ENCODE peak calls at places on chromosomes 4 and X, in seven cellular contexts. X is lower lobe of right lung, F is spleen, C is HCT116, Y is adipocyte, Q is uterus, O is fibroblast of mammary gland. Z is an unnamed sample.

GRCh38 chrX:119236599-119237525 is 777 bp downstream of the PGRMC1 start:
- DNase-seq in X (peak), F (peak), C (no peak), Y (peak), Q (peak), O (peak), Z (peak)

GRCh38 chr4:125505637-125506036 is 190.9 kb downstream of the FAT4 start:
- DNase-seq in X (no peak), F (no peak), C (no peak), Y (no peak), Q (no peak), O (no peak), Z (no peak)

GRCh38 chr4:17013382-17014006 is 115.0 kb upstream of the LDB2 start:
- DNase-seq in X (no peak), F (no peak), C (no peak), Y (peak), Q (no peak), O (no peak), Z (no peak)

GRCh38 chr4:153684182-153685073 is at the start of gene TLR2:
- DNase-seq in X (peak), F (peak), C (no peak), Y (peak), Q (peak), O (peak), Z (peak)

GRCh38 chrX:139287155-139287924 is 243.2 kb upstream of the F9 start:
- DNase-seq in X (no peak), F (no peak), C (no peak), Y (no peak), Q (no peak), O (no peak), Z (no peak)

GRCh38 chr4:161704653-161705052 is 459.1 kb downstream of the FSTL5 start:
- DNase-seq in X (no peak), F (no peak), C (no peak), Y (no peak), Q (no peak), O (no peak), Z (no peak)

GRCh38 chr4:40840255-40840984 is 90.7 kb downstream of the NSUN7 start:
- DNase-seq in X (no peak), F (no peak), C (no peak), Y (no peak), Q (no peak), O (no peak), Z (no peak)

GRCh38 chr4:42104521-42104920 is 47.9 kb downstream of the BEND4 start:
- DNase-seq in X (no peak), F (no peak), C (no peak), Y (peak), Q (no peak), O (peak), Z (no peak)

GRCh38 chr4:138062929-138063328 is 179.2 kb downstream of the SLC7A11 start:
- DNase-seq in X (no peak), F (no peak), C (no peak), Y (peak), Q (no peak), O (peak), Z (peak)

GRCh38 chr4:188971125-188971524 is 831.9 kb downstream of the TRIML1 start:
- DNase-seq in X (no peak), F (no peak), C (peak), Y (peak), Q (no peak), O (peak), Z (peak)

GRCh38 chrX:136588060-136588459 is 56.0 kb downstream of the VGLL1 start:
- DNase-seq in X (no peak), F (no peak), C (no peak), Y (no peak), Q (no peak), O (no peak), Z (no peak)

GRCh38 chr4:138898282-138898681 is 117.3 kb upstream of the NOCT start:
- DNase-seq in X (no peak), F (no peak), C (no peak), Y (peak), Q (no peak), O (peak), Z (no peak)

GRCh38 chrX:87706134-87706533 is 188.5 kb downstream of the KLHL4 start:
- DNase-seq in X (no peak), F (no peak), C (no peak), Y (no peak), Q (no peak), O (no peak), Z (no peak)

GRCh38 chr4:83906561-83906960 is 370.7 kb downstream of the GPAT3 start:
- DNase-seq in X (no peak), F (no peak), C (no peak), Y (peak), Q (no peak), O (peak), Z (no peak)

GRCh38 chr4:152390216-152390615 is 145.7 kb downstream of the FBXW7 start:
- DNase-seq in X (no peak), F (no peak), C (no peak), Y (no peak), Q (no peak), O (no peak), Z (no peak)

GRCh38 chrX:46649421-46650260 is 76.1 kb downstream of the CHST7 start:
- DNase-seq in X (peak), F (no peak), C (no peak), Y (peak), Q (peak), O (no peak), Z (peak)

GRCh38 chrX:3713937-3714434 is 537 bp upstream of the PRKX start:
- DNase-seq in X (no peak), F (no peak), C (no peak), Y (no peak), Q (no peak), O (no peak), Z (peak)

GRCh38 chrX:10360121-10360520 is 203.3 kb downstream of the CLCN4 start:
- DNase-seq in X (no peak), F (no peak), C (no peak), Y (peak), Q (no peak), O (peak), Z (no peak)

GRCh38 chrX:119468186-119468929 is at the start of gene SLC25A5:
- DNase-seq in X (peak), F (peak), C (no peak), Y (peak), Q (peak), O (peak), Z (peak)

GRCh38 chrX:41449615-41450014 is 2.5 kb downstream of the NYX start:
- DNase-seq in X (no peak), F (no peak), C (no peak), Y (peak), Q (no peak), O (peak), Z (no peak)

GRCh38 chr4:68962868-68963267 is 11.3 kb upstream of the UGT2A3 start:
- DNase-seq in X (no peak), F (no peak), C (no peak), Y (no peak), Q (no peak), O (no peak), Z (no peak)

GRCh38 chr4:146368209-146368608 is 153.5 kb downstream of the SLC10A7 start:
- DNase-seq in X (no peak), F (no peak), C (no peak), Y (peak), Q (no peak), O (peak), Z (no peak)

GRCh38 chr4:137310593-137311490 is 221.5 kb downstream of the PCDH18 start:
- DNase-seq in X (no peak), F (no peak), C (no peak), Y (peak), Q (no peak), O (peak), Z (no peak)

GRCh38 chr4:41413670-41414069 is 124.3 kb upstream of the LIMCH1 start:
- DNase-seq in X (no peak), F (no peak), C (no peak), Y (no peak), Q (no peak), O (no peak), Z (no peak)

GRCh38 chr4:156896536-156896935 is 75.1 kb downstream of the PDGFC start:
- DNase-seq in X (no peak), F (no peak), C (no peak), Y (no peak), Q (no peak), O (no peak), Z (no peak)

GRCh38 chr4:183344523-183345255 is 22.5 kb upstream of the CLDN24 start:
- DNase-seq in X (no peak), F (peak), C (no peak), Y (no peak), Q (no peak), O (no peak), Z (no peak)

GRCh38 chr4:138010639-138011038 is 231.5 kb downstream of the SLC7A11 start:
- DNase-seq in X (no peak), F (no peak), C (no peak), Y (no peak), Q (no peak), O (no peak), Z (no peak)

GRCh38 chr4:110631582-110632505 is 9.0 kb upstream of the PITX2 start:
- DNase-seq in X (peak), F (peak), C (peak), Y (peak), Q (peak), O (peak), Z (peak)

GRCh38 chr4:26116057-26116456 is 202.0 kb downstream of the SMIM20 start:
- DNase-seq in X (no peak), F (no peak), C (no peak), Y (no peak), Q (no peak), O (peak), Z (no peak)

DNA sequence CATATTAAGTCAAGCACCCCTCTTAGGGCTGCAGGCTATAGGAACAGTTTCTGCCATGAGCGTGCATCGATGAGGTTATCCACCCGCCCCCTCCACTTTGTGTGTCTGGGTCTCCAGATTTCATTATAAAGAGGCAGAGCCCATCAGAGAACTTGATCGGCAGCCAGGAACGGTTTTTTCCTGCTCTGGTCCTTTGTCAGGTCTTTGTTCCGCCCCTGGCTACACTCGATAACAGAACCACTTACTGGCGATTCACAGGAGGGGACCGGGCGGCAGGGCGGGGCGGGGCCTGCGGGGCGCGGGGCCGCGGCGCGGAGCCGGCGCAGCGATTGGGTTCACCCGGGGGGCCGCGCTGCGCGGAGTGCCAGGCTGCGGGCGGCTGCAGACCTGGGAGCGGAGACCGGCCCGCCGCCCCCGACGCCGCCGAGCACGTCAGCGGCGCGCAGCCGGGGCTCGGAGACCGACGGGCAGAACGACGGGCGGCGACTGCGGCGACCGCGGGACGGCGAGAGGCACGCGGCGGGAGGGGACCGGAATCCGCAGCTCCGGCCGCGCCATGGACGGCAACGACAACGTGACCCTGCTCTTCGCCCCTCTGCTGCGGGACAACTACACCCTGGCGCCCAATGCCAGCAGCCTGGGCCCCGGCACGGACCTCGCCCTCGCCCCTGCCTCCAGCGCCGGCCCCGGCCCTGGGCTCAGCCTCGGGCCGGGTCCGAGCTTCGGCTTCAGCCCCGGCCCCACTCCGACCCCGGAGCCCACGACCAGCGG is at the start of gene SLC10A4:
- DNase-seq in X (peak), F (peak), C (no peak), Y (peak), Q (no peak), O (no peak), Z (peak)
- H3K4me3 ChIP-seq in X (peak), F (peak), C (peak), Y (peak), Q (no peak), O (no peak), Z (peak)

GRCh38 chr4:53579826-53580225 is 11.5 kb downstream of the LNX1 start:
- DNase-seq in X (no peak), F (no peak), C (no peak), Y (no peak), Q (no peak), O (no peak), Z (no peak)

GRCh38 chr4:53575552-53575951 is 15.7 kb downstream of the LNX1 start:
- DNase-seq in X (no peak), F (no peak), C (no peak), Y (no peak), Q (no peak), O (no peak), Z (no peak)

GRCh38 chr4:53576218-53576617 is 15.1 kb downstream of the LNX1 start:
- DNase-seq in X (no peak), F (no peak), C (no peak), Y (no peak), Q (no peak), O (no peak), Z (no peak)

GRCh38 chr4:53574528-53574927 is 16.8 kb downstream of the LNX1 start:
- DNase-seq in X (no peak), F (no peak), C (no peak), Y (no peak), Q (no peak), O (no peak), Z (no peak)

DNA sequence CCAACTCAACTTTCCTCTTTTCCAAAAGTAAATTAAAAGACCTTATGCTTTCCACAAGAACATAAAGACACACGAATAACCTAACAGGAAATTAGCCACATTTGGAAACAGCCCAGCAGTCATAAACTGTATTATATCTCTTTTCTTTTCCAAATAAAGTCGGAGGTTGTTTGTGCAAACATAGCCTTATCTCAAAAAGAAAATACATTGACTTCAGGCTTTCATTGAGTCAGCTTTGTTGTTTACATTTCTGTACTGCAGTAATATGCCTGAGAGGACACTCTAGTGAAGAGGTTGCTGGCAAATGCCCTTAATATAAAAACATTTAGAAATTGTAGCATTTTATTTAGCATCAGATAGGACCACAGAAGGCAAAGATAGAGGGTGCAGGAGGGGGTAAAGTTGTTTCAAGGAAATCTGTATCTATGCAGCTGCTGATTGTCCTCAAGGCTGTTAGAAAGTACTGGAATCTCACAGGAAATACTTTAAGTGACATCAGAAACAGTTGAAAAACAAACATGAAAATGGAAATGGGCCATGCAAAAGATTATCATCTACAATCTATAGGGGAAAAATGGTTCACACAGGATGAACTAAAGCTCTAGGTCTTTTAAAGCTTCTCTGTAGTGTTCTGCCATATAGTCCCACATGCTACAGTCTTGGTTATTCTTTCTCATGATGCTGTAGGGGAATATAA is 14.5 kb downstream of the LNX1 start:
- DNase-seq in X (no peak), F (no peak), C (no peak), Y (peak), Q (no peak), O (peak), Z (no peak)
- H3K4me3 ChIP-seq in X (no peak), F (no peak), C (no peak), Y (no peak), Q (no peak), O (no peak), Z (no peak)

GRCh38 chrX:154457491-154458115 is 478 bp upstream of the PLXNA3 start:
- DNase-seq in X (peak), F (peak), C (no peak), Y (peak), Q (no peak), O (no peak), Z (peak)
- H3K4me3 ChIP-seq in X (peak), F (peak), C (peak), Y (peak), Q (peak), O (peak), Z (peak)

GRCh38 chrX:72130762-72131231 is 918 bp downstream of the RTL5 start:
- DNase-seq in X (no peak), F (no peak), C (no peak), Y (no peak), Q (peak), O (no peak), Z (peak)

GRCh38 chrX:72130156-72130761 is 1.5 kb downstream of the RTL5 start:
- DNase-seq in X (no peak), F (no peak), C (no peak), Y (no peak), Q (no peak), O (no peak), Z (no peak)

GRCh38 chrX:72131317-72132294 is at the start of gene RTL5:
- DNase-seq in X (peak), F (peak), C (peak), Y (peak), Q (peak), O (peak), Z (peak)

GRCh38 chrX:72133851-72134546 is 2.3 kb upstream of the RTL5 start:
- DNase-seq in X (no peak), F (no peak), C (no peak), Y (no peak), Q (no peak), O (no peak), Z (no peak)

DNA sequence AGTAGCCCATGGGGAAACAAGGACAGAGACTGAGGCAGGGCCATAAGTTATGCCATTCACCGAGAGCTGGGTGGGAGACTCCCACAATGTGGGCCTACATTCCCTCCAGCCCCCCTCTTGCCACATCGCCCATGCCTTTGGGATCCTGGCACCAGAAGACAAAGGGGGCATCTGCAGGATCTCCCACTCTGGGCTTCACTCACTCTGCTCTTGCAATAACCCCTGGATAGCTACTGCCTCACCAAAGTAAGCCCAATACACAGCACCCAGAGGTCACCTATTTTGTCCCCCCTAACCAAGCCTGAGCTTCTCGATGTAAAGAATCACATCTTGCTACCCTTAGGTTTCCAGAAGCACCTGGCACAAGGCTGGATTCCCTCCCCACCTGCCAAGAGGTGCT is 741 bp upstream of the RTL5 start:
- DNase-seq in X (no peak), F (no peak), C (no peak), Y (no peak), Q (no peak), O (no peak), Z (no peak)
- H3K4me3 ChIP-seq in X (peak), F (no peak), C (peak), Y (peak), Q (no peak), O (peak), Z (no peak)

Z was measured in H7.